ENCODE peak calls at places on chromosomes 1 and 21, in nine cellular contexts. B is activated CD8-positive, alpha-beta T cell treated with anti-CD3 and anti-CD28 coated beads, Interleukin-2, amount 10 ng/mL, durations not matched to agents 7 days and 5 days; C is glomerular endothelial cell; I is NCI-H226; H is small intestine; U is GM18507; A is skeletal muscle cell; F is DMS 273 treated with DMSO at 0.1 percent for 48 hours; K is activated naive CD8-positive, alpha-beta T cell treated with anti-CD3 and anti-CD28 coated beads, Interleukin-2, amount 50 U/mL, for 24 hours. J is an unnamed sample.

GRCh38 chr21:42108941-42109340 is 37.8 kb downstream of the UMODL1 start:
- DNase-seq in U (no peak), B (no peak), K (no peak), A (no peak), C (no peak), H (no peak), F (no peak), I (no peak), J (no peak)

GRCh38 chr21:35138665-35139381 is 89.7 kb upstream of the RUNX1 start:
- DNase-seq in U (no peak), B (peak), I (peak), F (no peak), H (peak), A (peak), K (peak), C (no peak), J (no peak)

GRCh38 chr1:31418626-31419025 is 5.6 kb downstream of the SERINC2 start:
- DNase-seq in H (no peak), I (no peak), A (no peak), U (no peak), C (no peak), K (no peak), F (no peak), B (no peak), J (no peak)

GRCh38 chr1:33220701-33221384 is 35.4 kb upstream of the ZNF362 start:
- DNase-seq in U (no peak), F (no peak), H (peak), B (no peak), A (no peak), I (peak), K (no peak), C (no peak), J (peak)

GRCh38 chr1:206579747-206580437 is 32.4 kb downstream of the EIF2D start:
- DNase-seq in C (no peak), H (peak), A (no peak), I (no peak), U (peak), B (peak), K (peak), F (no peak), J (no peak)

GRCh38 chr1:228462560-228462959 is 24.6 kb upstream of the RNF187 start:
- DNase-seq in U (no peak), I (no peak), H (no peak), C (no peak), F (no peak), B (no peak), K (no peak), A (no peak), J (no peak)

GRCh38 chr1:98088361-98088760 is 167.5 kb upstream of the DPYD start:
- DNase-seq in A (no peak), F (no peak), U (no peak), I (no peak), H (no peak), B (no peak), C (no peak), K (no peak), J (no peak)

GRCh38 chr1:40153073-40153770 is 8.0 kb upstream of the RLF start:
- DNase-seq in C (peak), U (no peak), K (no peak), I (peak), A (peak), B (peak), H (peak), F (peak), J (peak)

GRCh38 chr1:236998571-236998970 is 5.7 kb downstream of the MT1HL1 start:
- DNase-seq in C (no peak), A (no peak), B (no peak), K (no peak), H (no peak), I (no peak), F (no peak), U (no peak), J (no peak)

GRCh38 chr1:60670313-60670712 is 412.0 kb upstream of the NFIA start:
- DNase-seq in H (no peak), F (no peak), B (no peak), I (no peak), A (peak), K (no peak), U (no peak), C (no peak), J (no peak)

GRCh38 chr1:237851209-237851845 is 39.4 kb downstream of the ZP4 start:
- DNase-seq in U (no peak), K (peak), B (peak), A (peak), F (peak), H (peak), C (no peak), I (no peak), J (no peak)

GRCh38 chr1:181073638-181074037 is 14.9 kb upstream of the IER5 start:
- DNase-seq in U (no peak), I (peak), A (no peak), H (no peak), K (no peak), C (no peak), B (no peak), F (peak), J (peak)

GRCh38 chr1:3707298-3707938 is 44.8 kb upstream of the CCDC27 start:
- DNase-seq in K (no peak), I (no peak), C (no peak), A (no peak), B (no peak), H (no peak), U (no peak), F (no peak), J (peak)

GRCh38 chr1:30524840-30525617 is 198.4 kb downstream of the MATN1 start:
- DNase-seq in B (no peak), I (no peak), H (no peak), F (no peak), C (no peak), K (no peak), A (no peak), U (no peak), J (no peak)

GRCh38 chr1:54223441-54224202 is 23.7 kb downstream of the MRPL37 start:
- DNase-seq in U (no peak), H (no peak), A (no peak), K (no peak), F (no peak), I (no peak), C (no peak), B (no peak), J (no peak)

GRCh38 chr1:33946836-33947235 is 83.0 kb downstream of the HMGB4 start:
- DNase-seq in K (no peak), I (no peak), B (no peak), H (no peak), F (no peak), A (no peak), C (no peak), U (no peak), J (no peak)

GRCh38 chr1:21668232-21669032 is 725 bp downstream of the RAP1GAP start:
- DNase-seq in U (no peak), I (no peak), C (no peak), A (no peak), H (no peak), F (no peak), K (no peak), B (no peak), J (no peak)

GRCh38 chr1:156727914-156728598 is at the start of gene METTL25B:
- DNase-seq in H (peak), U (peak), B (peak), I (peak), C (no peak), K (peak), A (no peak), F (peak), J (peak)

GRCh38 chr1:154608522-154609294 is 722 bp upstream of the ADAR start:
- DNase-seq in I (no peak), C (no peak), A (no peak), H (peak), B (peak), U (no peak), F (peak), K (peak), J (peak)

GRCh38 chr1:40389234-40389815 is 15.8 kb downstream of the SMAP2 start:
- DNase-seq in H (no peak), B (no peak), I (no peak), A (no peak), F (no peak), C (no peak), U (no peak), K (no peak), J (no peak)

GRCh38 chr1:90509225-90510048 is 207.7 kb downstream of the BARHL2 start:
- DNase-seq in B (no peak), K (no peak), I (no peak), C (no peak), U (no peak), H (peak), F (no peak), A (no peak), J (no peak)

GRCh38 chr1:38817958-38818705 is 41.4 kb downstream of the RRAGC start:
- DNase-seq in H (no peak), C (no peak), A (no peak), B (peak), K (peak), F (peak), U (peak), I (no peak), J (no peak)

GRCh38 chr1:2974701-2975301 is 46.5 kb upstream of the ACTRT2 start:
- DNase-seq in K (no peak), A (no peak), B (no peak), U (no peak), H (no peak), I (no peak), C (no peak), F (no peak), J (no peak)

GRCh38 chr1:115168026-115168425 is 78.7 kb upstream of the TSPAN2 start:
- DNase-seq in C (no peak), B (no peak), I (peak), U (no peak), H (no peak), A (no peak), K (no peak), F (no peak), J (no peak)

GRCh38 chr1:60866884-60867648 is 215.3 kb upstream of the NFIA start:
- DNase-seq in A (peak), I (no peak), B (no peak), F (no peak), U (no peak), H (peak), C (no peak), K (no peak), J (no peak)

GRCh38 chr1:205939690-205940330 is 3.4 kb downstream of the SLC26A9 start:
- DNase-seq in A (no peak), C (no peak), F (no peak), I (no peak), H (no peak), U (no peak), B (no peak), K (peak), J (no peak)

GRCh38 chr21:46120301-46121285 is 22.7 kb downstream of the COL6A2 start:
- DNase-seq in B (no peak), U (no peak), H (no peak), C (no peak), K (no peak), I (no peak), F (no peak), A (no peak), J (no peak)

GRCh38 chr1:34865573-34865972 is 6.0 kb upstream of the SMIM12 start:
- DNase-seq in K (no peak), A (no peak), F (no peak), U (no peak), H (no peak), I (no peak), C (no peak), B (no peak), J (no peak)

GRCh38 chr1:162074548-162074947 is 5.1 kb downstream of the NOS1AP start:
- DNase-seq in U (no peak), C (no peak), H (no peak), K (no peak), B (no peak), I (peak), A (no peak), F (no peak), J (no peak)

GRCh38 chr1:243580072-243580471 is 270.0 kb downstream of the AKT3 start:
- DNase-seq in B (no peak), A (no peak), F (no peak), U (no peak), K (no peak), I (peak), C (no peak), H (no peak), J (no peak)

GRCh38 chr1:19664453-19665043 is at the start of gene HTR6:
- DNase-seq in U (no peak), K (no peak), F (no peak), B (no peak), A (no peak), I (no peak), C (no peak), H (no peak), J (no peak)

GRCh38 chr1:64546018-64546417 is 76.1 kb downstream of the CACHD1 start:
- DNase-seq in U (no peak), F (no peak), K (no peak), H (no peak), C (no peak), I (no peak), A (no peak), B (no peak), J (no peak)

GRCh38 chr1:211648980-211649934 is 26.2 kb downstream of the NEK2 start:
- DNase-seq in H (peak), U (peak), B (peak), K (no peak), F (no peak), I (no peak), C (no peak), A (no peak), J (peak)

GRCh38 chr1:96183928-96184327 is 537.7 kb upstream of the PTBP2 start:
- DNase-seq in H (no peak), B (no peak), A (no peak), F (no peak), U (no peak), I (no peak), K (no peak), C (no peak), J (no peak)

GRCh38 chr1:22619252-22619651 is 17.2 kb upstream of the C1QA start:
- DNase-seq in B (no peak), C (no peak), H (no peak), K (no peak), I (no peak), A (no peak), F (no peak), U (no peak), J (no peak)

J was measured in prostate gland.